ENCODE peak calls at places on chromosomes 4 and X, in four cellular contexts. One of them, this sample, is unnamed.

GRCh38 chrX:150649096-150649870 is 43.9 kb upstream of the MTMR1 start:
- DNase-seq in HL-60: no peak
- DNase-seq in left ventricle myocardium inferior: no peak
- DNase-seq in OCI-LY7: no peak
- DNase-seq in this sample: peak; percentile 46

GRCh38 chrX:153685751-153686676 is 1.7 kb upstream of the SLC6A8 start:
- DNase-seq in HL-60: no peak
- DNase-seq in left ventricle myocardium inferior: no peak
- DNase-seq in OCI-LY7: no peak
- DNase-seq in this sample: peak; percentile 60

GRCh38 chrX:13418126-13419091 is 98.6 kb upstream of the ATXN3L start:
- DNase-seq in left ventricle myocardium inferior: no peak
- DNase-seq in OCI-LY7: no peak
- DNase-seq in HL-60: no peak
- DNase-seq in this sample: no peak

GRCh38 chr4:71532407-71532806 is 193.6 kb downstream of the SLC4A4 start:
- DNase-seq in left ventricle myocardium inferior: no peak
- DNase-seq in HL-60: no peak
- DNase-seq in OCI-LY7: no peak
- DNase-seq in this sample: no peak

GRCh38 chrX:48937065-48937907 is 18.5 kb upstream of the PIM2 start:
- DNase-seq in HL-60: peak; percentile 63
- DNase-seq in OCI-LY7: peak; percentile 91
- DNase-seq in left ventricle myocardium inferior: peak; percentile 33
- DNase-seq in this sample: peak; percentile 32

GRCh38 chr4:149166886-149167285 is 648.8 kb downstream of the IQCM start:
- DNase-seq in OCI-LY7: no peak
- DNase-seq in HL-60: no peak
- DNase-seq in left ventricle myocardium inferior: no peak
- DNase-seq in this sample: no peak

GRCh38 chrX:43456906-43457305 is 199.2 kb upstream of the MAOA start:
- DNase-seq in HL-60: no peak
- DNase-seq in left ventricle myocardium inferior: no peak
- DNase-seq in OCI-LY7: no peak
- DNase-seq in this sample: no peak

GRCh38 chr4:41339812-41340809 is 83.4 kb downstream of the UCHL1 start:
- DNase-seq in HL-60: no peak
- DNase-seq in OCI-LY7: no peak
- DNase-seq in left ventricle myocardium inferior: no peak
- DNase-seq in this sample: no peak

GRCh38 chrX:153562546-153562945 is 36.4 kb downstream of the CCNQ start:
- DNase-seq in HL-60: no peak
- DNase-seq in left ventricle myocardium inferior: no peak
- DNase-seq in OCI-LY7: no peak
- DNase-seq in this sample: no peak

GRCh38 chr4:4492161-4492847 is 49.5 kb downstream of the STX18 start:
- DNase-seq in HL-60: no peak
- DNase-seq in OCI-LY7: no peak
- DNase-seq in left ventricle myocardium inferior: no peak
- DNase-seq in this sample: no peak

GRCh38 chr4:76547167-76547760 is 112.2 kb downstream of the SHROOM3 start:
- DNase-seq in left ventricle myocardium inferior: no peak
- DNase-seq in HL-60: no peak
- DNase-seq in OCI-LY7: no peak
- DNase-seq in this sample: no peak

GRCh38 chrX:14832591-14832990 is 40.3 kb downstream of the FANCB start:
- DNase-seq in HL-60: no peak
- DNase-seq in OCI-LY7: no peak
- DNase-seq in left ventricle myocardium inferior: no peak
- DNase-seq in this sample: no peak

GRCh38 chrX:133215747-133216146 is 2.4 kb downstream of the TFDP3 start:
- DNase-seq in OCI-LY7: peak; percentile 0
- DNase-seq in left ventricle myocardium inferior: no peak
- DNase-seq in HL-60: no peak
- DNase-seq in this sample: peak; percentile 30

GRCh38 chrX:132603700-132604286 is 115.0 kb upstream of the MBNL3 start:
- DNase-seq in left ventricle myocardium inferior: no peak
- DNase-seq in HL-60: no peak
- DNase-seq in OCI-LY7: no peak
- DNase-seq in this sample: no peak

GRCh38 chr4:21688596-21689265 is 259.8 kb downstream of the KCNIP4 start:
- DNase-seq in left ventricle myocardium inferior: no peak
- DNase-seq in OCI-LY7: no peak
- DNase-seq in HL-60: no peak
- DNase-seq in this sample: no peak

GRCh38 chr4:174210952-174211490 is 72.4 kb downstream of the FBXO8 start:
- DNase-seq in OCI-LY7: no peak
- DNase-seq in left ventricle myocardium inferior: no peak
- DNase-seq in HL-60: no peak
- DNase-seq in this sample: no peak

GRCh38 chr4:87633239-87633638 is 16.8 kb upstream of the DMP1 start:
- DNase-seq in OCI-LY7: no peak
- DNase-seq in left ventricle myocardium inferior: no peak
- DNase-seq in HL-60: no peak
- DNase-seq in this sample: no peak

GRCh38 chr4:76384052-76384451 is 36.9 kb downstream of the CCDC158 start:
- DNase-seq in HL-60: no peak
- DNase-seq in left ventricle myocardium inferior: no peak
- DNase-seq in OCI-LY7: no peak
- DNase-seq in this sample: no peak

GRCh38 chr4:23962462-23962861 is 72.6 kb upstream of the PPARGC1A start:
- DNase-seq in HL-60: no peak
- DNase-seq in OCI-LY7: no peak
- DNase-seq in left ventricle myocardium inferior: no peak
- DNase-seq in this sample: no peak

GRCh38 chrX:149497054-149497453 is 8.1 kb downstream of the IDS start:
- DNase-seq in OCI-LY7: no peak
- DNase-seq in left ventricle myocardium inferior: no peak
- DNase-seq in HL-60: no peak
- DNase-seq in this sample: no peak

GRCh38 chrX:31353095-31353494 is 281.3 kb upstream of the FTHL17 start:
- DNase-seq in OCI-LY7: no peak
- DNase-seq in HL-60: no peak
- DNase-seq in left ventricle myocardium inferior: no peak
- DNase-seq in this sample: no peak

GRCh38 chr4:53622739-53623151 is 31.5 kb upstream of the LNX1 start:
- DNase-seq in HL-60: no peak
- DNase-seq in OCI-LY7: no peak
- DNase-seq in left ventricle myocardium inferior: no peak
- DNase-seq in this sample: no peak

GRCh38 chr4:1809754-1810502 is 16.8 kb downstream of the FGFR3 start:
- DNase-seq in OCI-LY7: peak; percentile 72
- DNase-seq in HL-60: peak; percentile 33
- DNase-seq in left ventricle myocardium inferior: peak; percentile 61
- DNase-seq in this sample: peak; percentile 51

GRCh38 chr4:11542952-11543351 is 114.3 kb upstream of the HS3ST1 start:
- DNase-seq in left ventricle myocardium inferior: no peak
- DNase-seq in HL-60: no peak
- DNase-seq in OCI-LY7: no peak
- DNase-seq in this sample: no peak

GRCh38 chrX:13933352-13933751 is 96.3 kb downstream of the GEMIN8 start:
- DNase-seq in OCI-LY7: no peak
- DNase-seq in HL-60: no peak
- DNase-seq in left ventricle myocardium inferior: no peak
- DNase-seq in this sample: no peak

GRCh38 chrX:119266364-119266995 is 30.4 kb downstream of the PGRMC1 start:
- DNase-seq in left ventricle myocardium inferior: no peak
- DNase-seq in OCI-LY7: peak; percentile 21
- DNase-seq in HL-60: no peak
- DNase-seq in this sample: peak; percentile 21

GRCh38 chrX:154648931-154649863 is 4.2 kb downstream of the CTAG2 start:
- DNase-seq in left ventricle myocardium inferior: no peak
- DNase-seq in HL-60: no peak
- DNase-seq in OCI-LY7: no peak
- DNase-seq in this sample: no peak

GRCh38 chr4:48228887-48229462 is 40.7 kb downstream of the TEC start:
- DNase-seq in HL-60: no peak
- DNase-seq in OCI-LY7: no peak
- DNase-seq in left ventricle myocardium inferior: no peak
- DNase-seq in this sample: no peak

GRCh38 chr4:38078590-38079381 is 118.6 kb downstream of the PTTG2 start:
- DNase-seq in left ventricle myocardium inferior: no peak
- DNase-seq in HL-60: no peak
- DNase-seq in OCI-LY7: no peak
- DNase-seq in this sample: no peak

GRCh38 chr4:181687116-181687515 is 556.1 kb upstream of the TENM3 start:
- DNase-seq in OCI-LY7: no peak
- DNase-seq in HL-60: no peak
- DNase-seq in left ventricle myocardium inferior: no peak
- DNase-seq in this sample: no peak

GRCh38 chrX:40307871-40308270 is 210.1 kb upstream of the BCOR start:
- DNase-seq in left ventricle myocardium inferior: no peak
- DNase-seq in OCI-LY7: no peak
- DNase-seq in HL-60: no peak
- DNase-seq in this sample: no peak

GRCh38 chrX:118644378-118644777 is 83.0 kb upstream of the IL13RA1 start:
- DNase-seq in HL-60: peak; percentile 18
- DNase-seq in OCI-LY7: peak; percentile 3
- DNase-seq in left ventricle myocardium inferior: no peak
- DNase-seq in this sample: no peak

GRCh38 chrX:39869846-39870601 is 227.7 kb downstream of the BCOR start:
- DNase-seq in left ventricle myocardium inferior: no peak
- DNase-seq in OCI-LY7: no peak
- DNase-seq in HL-60: no peak
- DNase-seq in this sample: no peak

GRCh38 chrX:15269120-15269519 is 763 bp downstream of the ASB9 start:
- DNase-seq in HL-60: no peak
- DNase-seq in OCI-LY7: no peak
- DNase-seq in left ventricle myocardium inferior: no peak
- DNase-seq in this sample: no peak

GRCh38 chrX:9539611-9540387 is 74.9 kb downstream of the TBL1X start:
- DNase-seq in OCI-LY7: no peak
- DNase-seq in HL-60: no peak
- DNase-seq in left ventricle myocardium inferior: no peak
- DNase-seq in this sample: no peak

GRCh38 chrX:132740316-132741123 is 217.9 kb downstream of the HS6ST2 start:
- DNase-seq in left ventricle myocardium inferior: no peak
- DNase-seq in OCI-LY7: no peak
- DNase-seq in HL-60: no peak
- DNase-seq in this sample: no peak

GRCh38 chrX:23317799-23318724 is 16.6 kb upstream of the PTCHD1 start:
- DNase-seq in left ventricle myocardium inferior: no peak
- DNase-seq in HL-60: no peak
- DNase-seq in OCI-LY7: peak; percentile 20
- DNase-seq in this sample: peak; percentile 48

GRCh38 chr4:54794033-54794432 is 136.3 kb downstream of the KIT start:
- DNase-seq in OCI-LY7: no peak
- DNase-seq in left ventricle myocardium inferior: no peak
- DNase-seq in HL-60: no peak
- DNase-seq in this sample: no peak

GRCh38 chr4:10704050-10704810 is 19.7 kb upstream of the CLNK start:
- DNase-seq in OCI-LY7: no peak
- DNase-seq in left ventricle myocardium inferior: no peak
- DNase-seq in HL-60: no peak
- DNase-seq in this sample: no peak

GRCh38 chrX:151402719-151403390 is 5.8 kb downstream of the VMA21 start:
- DNase-seq in left ventricle myocardium inferior: peak; percentile 26
- DNase-seq in OCI-LY7: no peak
- DNase-seq in HL-60: no peak
- DNase-seq in this sample: peak; percentile 15

GRCh38 chr4:139553751-139554670 is 2.0 kb downstream of the SETD7 start:
- DNase-seq in OCI-LY7: no peak
- DNase-seq in HL-60: no peak
- DNase-seq in left ventricle myocardium inferior: no peak
- DNase-seq in this sample: no peak

GRCh38 chr4:139556071-139556734 is at the start of gene SETD7:
- DNase-seq in OCI-LY7: peak; percentile 82
- DNase-seq in HL-60: peak; percentile 47
- DNase-seq in left ventricle myocardium inferior: peak; percentile 84
- DNase-seq in this sample: peak; percentile 84

GRCh38 chr4:139555073-139555704 is 830 bp downstream of the SETD7 start:
- DNase-seq in left ventricle myocardium inferior: peak; percentile 91
- DNase-seq in HL-60: peak; percentile 45
- DNase-seq in OCI-LY7: peak; percentile 91
- DNase-seq in this sample: peak; percentile 95

GRCh38 chr4:139555705-139556070 is 331 bp downstream of the SETD7 start:
- DNase-seq in left ventricle myocardium inferior: peak; percentile 57
- DNase-seq in OCI-LY7: no peak
- DNase-seq in HL-60: no peak
- DNase-seq in this sample: peak; percentile 37

DNA sequence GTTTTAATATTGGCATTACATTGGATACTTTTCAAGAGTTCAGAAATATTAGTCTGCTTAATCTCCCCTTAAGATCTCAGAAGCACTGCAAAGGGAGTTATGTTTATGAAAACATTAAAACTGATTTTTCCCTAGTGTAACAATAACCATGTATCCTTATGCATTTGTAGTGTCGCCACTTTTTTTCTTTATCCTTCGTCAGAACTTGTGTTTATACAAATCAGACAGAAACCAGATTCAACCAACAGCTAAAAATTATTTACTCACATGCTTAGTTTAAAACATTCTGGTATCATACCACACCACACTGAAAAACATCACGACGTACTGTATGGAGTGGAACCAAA is 1.3 kb downstream of the SETD7 start:
- DNase-seq in left ventricle myocardium inferior: no peak
- DNase-seq in OCI-LY7: no peak
- DNase-seq in HL-60: no peak
- DNase-seq in this sample: no peak
- H3K27ac ChIP-seq in left ventricle myocardium inferior: peak overlapping the region; percentile 97
- H3K27ac ChIP-seq in OCI-LY7: peak overlapping the region; percentile 87
- H3K27ac ChIP-seq in HL-60: no peak overlapping the region
- H3K27ac ChIP-seq in this sample: peak overlapping the region; percentile 98

GRCh38 chrX:71618303-71618721 is at the start of gene CXCR3:
- DNase-seq in left ventricle myocardium inferior: peak; percentile 37
- DNase-seq in OCI-LY7: peak; percentile 59
- DNase-seq in HL-60: peak; percentile 82
- DNase-seq in this sample: no peak
- H3K27ac ChIP-seq in left ventricle myocardium inferior: no peak within 1 kb of the TSS
- H3K27ac ChIP-seq in OCI-LY7: peak within 1 kb of the TSS; percentile 41
- H3K27ac ChIP-seq in HL-60: peak within 1 kb of the TSS; percentile 65
- H3K27ac ChIP-seq in this sample: no peak within 1 kb of the TSS

GRCh38 chrX:134362560-134363089 is 97.3 kb upstream of the HPRT1 start:
- DNase-seq in HL-60: no peak
- DNase-seq in left ventricle myocardium inferior: no peak
- DNase-seq in OCI-LY7: no peak
- DNase-seq in this sample: no peak
- H3K27ac ChIP-seq in HL-60: no peak overlapping the region
- H3K27ac ChIP-seq in left ventricle myocardium inferior: no peak overlapping the region
- H3K27ac ChIP-seq in OCI-LY7: no peak overlapping the region
- H3K27ac ChIP-seq in this sample: no peak overlapping the region

GRCh38 chr4:6769138-6769983 is 13.2 kb upstream of the KIAA0232 start:
- DNase-seq in OCI-LY7: no peak
- DNase-seq in HL-60: no peak
- DNase-seq in left ventricle myocardium inferior: no peak
- DNase-seq in this sample: no peak

GRCh38 chr4:6771229-6771671 is 11.3 kb upstream of the KIAA0232 start:
- DNase-seq in OCI-LY7: no peak
- DNase-seq in left ventricle myocardium inferior: peak; percentile 78
- DNase-seq in HL-60: no peak
- DNase-seq in this sample: no peak

GRCh38 chr4:6772223-6772928 is 10.2 kb upstream of the KIAA0232 start:
- DNase-seq in left ventricle myocardium inferior: no peak
- DNase-seq in OCI-LY7: no peak
- DNase-seq in HL-60: no peak
- DNase-seq in this sample: no peak

GRCh38 chr4:6769984-6770420 is 12.5 kb upstream of the KIAA0232 start:
- DNase-seq in left ventricle myocardium inferior: no peak
- DNase-seq in OCI-LY7: no peak
- DNase-seq in HL-60: no peak
- DNase-seq in this sample: no peak

GRCh38 chr4:6770581-6771228 is 11.8 kb upstream of the KIAA0232 start:
- DNase-seq in left ventricle myocardium inferior: no peak
- DNase-seq in OCI-LY7: no peak
- DNase-seq in HL-60: no peak
- DNase-seq in this sample: no peak
- H3K27ac ChIP-seq in left ventricle myocardium inferior: peak overlapping the region; percentile 90
- H3K27ac ChIP-seq in OCI-LY7: no peak overlapping the region
- H3K27ac ChIP-seq in HL-60: no peak overlapping the region
- H3K27ac ChIP-seq in this sample: no peak overlapping the region

This sample was measured in testis.